ENCODE peak calls at places on chromosomes 3 and 15, in eight cellular contexts. F, W, T, M, G, Y, O and B are unnamed samples.

GRCh38 chr3:173371848-173372487 is 25.6 kb upstream of the NLGN1 start:
- DNase-seq in T (peak; percentile 39), M (no peak), F (peak; percentile 34), O (no peak), Y (peak; percentile 50), W (no peak), G (no peak), B (no peak)

GRCh38 chr3:119362940-119363725 is 69.0 kb downstream of the ARHGAP31 start:
- DNase-seq in M (no peak), G (no peak), O (no peak), Y (no peak), F (no peak), W (no peak), T (no peak), B (no peak)

GRCh38 chr15:39580630-39581500 is at the start of gene THBS1:
- DNase-seq in Y (peak; percentile 98), F (peak; percentile 95), M (peak; percentile 95), T (peak; percentile 95), O (peak; percentile 84), W (peak; percentile 29), G (peak; percentile 57), B (no peak)

GRCh38 chr15:29925227-29926082 is 103.2 kb upstream of the TJP1 start:
- DNase-seq in Y (peak; percentile 72), T (peak; percentile 83), F (peak; percentile 80), M (peak; percentile 44), G (peak; percentile 84), W (peak; percentile 74), O (peak; percentile 64), B (no peak)

GRCh38 chr3:52440249-52440551 is 4.7 kb downstream of the SEMA3G start:
- DNase-seq in T (no peak), O (no peak), W (no peak), G (no peak), Y (no peak), M (no peak), F (no peak), B (no peak)

GRCh38 chr3:188320757-188321156 is 166.8 kb downstream of the LPP start:
- DNase-seq in F (peak; percentile 83), Y (no peak), T (peak; percentile 68), G (no peak), M (peak; percentile 21), W (no peak), O (no peak), B (no peak)

GRCh38 chr3:53750253-53751210 is 95.7 kb downstream of the CHDH start:
- DNase-seq in G (no peak), W (no peak), O (no peak), T (no peak), F (no peak), Y (no peak), M (no peak), B (no peak)

GRCh38 chr3:124700880-124701684 is 29.2 kb upstream of the UMPS start:
- DNase-seq in O (no peak), M (peak; percentile 18), F (peak; percentile 37), T (peak; percentile 15), W (peak; percentile 25), Y (no peak), G (no peak), B (no peak)

GRCh38 chr3:134486577-134487041 is 752 bp downstream of the CEP63 start:
- DNase-seq in O (no peak), T (peak; percentile 43), G (no peak), W (no peak), Y (peak; percentile 47), M (no peak), F (peak; percentile 58), B (no peak)

GRCh38 chr3:186783731-186784515 is 546 bp downstream of the EIF4A2 start:
- DNase-seq in M (no peak), O (peak; percentile 94), W (no peak), T (peak; percentile 75), G (peak; percentile 26), F (peak; percentile 64), Y (peak; percentile 81), B (no peak)

GRCh38 chr3:42707620-42708355 is 5.2 kb upstream of the HHATL start:
- DNase-seq in W (no peak), O (no peak), F (no peak), M (no peak), Y (no peak), G (no peak), T (no peak), B (no peak)

GRCh38 chr15:58511588-58511987 is 79.8 kb downstream of the LIPC start:
- DNase-seq in Y (no peak), G (no peak), O (no peak), F (no peak), M (no peak), W (no peak), T (no peak), B (no peak)

GRCh38 chr3:126655887-126656286 is 963 bp upstream of the TXNRD3 start:
- DNase-seq in O (no peak), W (no peak), T (no peak), G (no peak), M (no peak), Y (no peak), F (no peak), B (no peak)

GRCh38 chr3:126656376-126657134 is 1.6 kb upstream of the TXNRD3 start:
- DNase-seq in W (no peak), F (no peak), Y (no peak), G (no peak), M (no peak), O (no peak), T (no peak), B (no peak)

GRCh38 chr3:126657901-126658300 is 3.0 kb upstream of the TXNRD3 start:
- DNase-seq in Y (no peak), W (no peak), F (no peak), G (no peak), T (no peak), M (no peak), O (no peak), B (no peak)

GRCh38 chr3:126658584-126658983 is 3.7 kb upstream of the TXNRD3 start:
- DNase-seq in G (no peak), W (no peak), F (no peak), O (no peak), Y (no peak), M (no peak), T (no peak), B (no peak)

DNA sequence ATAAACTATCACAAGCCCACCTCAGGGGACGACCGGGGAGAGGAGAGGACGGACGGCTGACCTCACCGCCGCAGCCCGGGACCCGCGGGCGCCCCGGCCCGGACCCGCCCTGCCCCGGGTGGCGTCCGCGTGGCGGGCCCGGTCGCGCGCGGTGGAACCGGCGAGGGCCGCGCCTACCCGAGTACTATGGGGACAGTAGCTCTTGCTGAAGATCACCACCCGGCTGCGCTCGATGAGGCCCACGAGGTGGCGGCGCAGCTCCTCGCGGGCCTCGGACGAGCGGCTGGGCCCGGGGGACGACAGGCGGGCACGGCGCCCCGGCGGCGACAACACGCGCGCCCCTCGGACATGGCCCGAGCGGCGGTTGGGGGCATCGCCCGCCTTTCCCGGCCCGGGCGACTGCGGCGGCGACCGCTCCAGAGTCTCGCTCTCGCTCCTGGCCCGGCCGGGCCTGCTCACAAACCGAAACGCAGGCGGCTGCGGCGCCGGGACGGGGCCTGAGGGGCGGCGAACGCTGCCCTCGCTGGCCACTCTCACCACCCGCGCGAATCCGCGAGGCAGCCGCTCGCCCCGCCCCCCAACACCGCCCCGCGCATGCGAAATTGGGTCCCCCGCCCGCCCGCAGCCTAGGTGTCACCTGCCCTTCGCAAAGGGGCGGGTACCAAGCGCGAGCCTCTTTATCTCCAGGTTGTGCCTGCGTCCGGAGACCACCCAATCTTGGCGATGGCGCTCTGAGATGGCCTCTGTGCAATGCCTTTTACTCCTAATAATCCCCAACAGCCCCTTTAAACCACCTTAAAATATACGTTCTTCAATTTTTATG is at the start of gene TXNRD3:
- DNase-seq in M (no peak), G (peak; percentile 52), T (peak; percentile 59), W (peak; percentile 16), O (peak; percentile 89), Y (peak; percentile 64), F (peak; percentile 49), B (no peak)
- TF ChIP-seq CTCF in M (no peak), G (peak; percentile 24), T (no peak), W (no peak), O (peak; percentile 12), Y (no peak), F (peak; percentile 5), B (peak; percentile 38)

GRCh38 chr15:96346409-96346808 is 15.9 kb downstream of the NR2F2 start:
- DNase-seq in Y (peak; percentile 63), M (no peak), W (no peak), F (no peak), O (no peak), T (peak; percentile 34), G (no peak), B (no peak)
- H3K4me3 ChIP-seq in Y (peak overlapping the region; percentile 16), M (peak overlapping the region; percentile 75), W (peak overlapping the region; percentile 33), F (no peak overlapping the region), O (peak overlapping the region; percentile 92), T (peak overlapping the region; percentile 99), G (peak overlapping the region; percentile 46), B (no peak overlapping the region)

GRCh38 chr3:10368512-10368911 is 47.6 kb upstream of the SEC13 start:
- DNase-seq in O (no peak), F (no peak), W (no peak), M (no peak), G (no peak), Y (no peak), T (no peak), B (no peak)

GRCh38 chr3:10367466-10367865 is 46.6 kb upstream of the SEC13 start:
- DNase-seq in W (no peak), G (no peak), F (no peak), M (no peak), O (peak; percentile 18), T (no peak), Y (no peak), B (no peak)

GRCh38 chr3:10365316-10365715 is 44.4 kb upstream of the SEC13 start:
- DNase-seq in O (no peak), T (no peak), G (no peak), W (no peak), F (no peak), M (no peak), Y (no peak), B (no peak)

GRCh38 chr3:10365791-10366190 is 44.9 kb upstream of the SEC13 start:
- DNase-seq in Y (no peak), M (no peak), W (no peak), T (peak; percentile 64), O (peak; percentile 28), G (no peak), F (peak; percentile 82), B (no peak)

GRCh38 chr3:10366681-10367101 is 45.8 kb upstream of the SEC13 start:
- DNase-seq in M (peak; percentile 97), F (peak; percentile 100), T (peak; percentile 100), G (peak; percentile 57), Y (peak; percentile 63), W (peak; percentile 97), O (peak; percentile 40), B (no peak)
- TF ChIP-seq CTCF in M (peak; percentile 1), F (peak; percentile 23), T (no peak), G (no peak), Y (no peak), W (no peak), O (no peak), B (no peak)

DNA sequence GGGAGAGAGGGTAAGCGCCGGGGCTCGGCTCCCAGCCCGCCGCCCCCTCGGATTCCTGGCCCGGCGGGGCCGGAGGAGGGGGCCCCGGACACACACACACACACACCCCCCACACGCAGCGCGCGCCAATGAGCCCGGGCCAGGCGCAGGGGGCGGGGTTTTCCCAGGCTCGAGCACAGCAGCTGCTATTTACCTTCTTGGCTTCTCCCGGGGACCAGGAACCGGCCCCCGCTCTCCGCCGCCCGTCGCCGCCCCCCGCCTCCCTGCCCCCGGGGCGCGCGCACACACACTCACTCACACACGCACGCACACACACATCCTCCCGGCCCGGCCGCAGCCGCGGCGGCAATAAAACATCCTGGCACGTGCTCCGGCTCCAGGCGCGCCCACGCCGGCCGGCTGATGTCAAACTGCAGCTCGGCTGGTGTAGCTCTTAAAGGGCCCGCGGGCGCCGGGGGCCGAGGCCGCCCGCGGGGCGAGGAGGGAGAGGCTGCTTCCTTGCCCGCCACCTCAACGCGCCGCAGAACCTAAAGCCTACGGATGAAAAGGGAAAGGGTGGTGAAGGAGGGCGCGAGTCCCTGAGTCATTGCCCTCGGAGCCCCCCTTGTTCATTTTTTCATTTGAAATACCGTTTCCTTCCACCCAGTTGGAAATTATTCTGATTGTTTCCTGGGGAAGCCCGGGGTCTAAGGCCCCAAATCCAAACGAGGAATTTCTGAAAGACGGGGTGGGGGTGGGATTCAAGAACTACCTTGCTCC is 1.0 kb upstream of the HES1 start:
- DNase-seq in M (peak; percentile 85), G (peak; percentile 68), T (peak; percentile 98), O (peak; percentile 96), Y (peak; percentile 99), W (no peak), F (peak; percentile 95), B (peak; percentile 88)
- H3K4me3 ChIP-seq in M (peak overlapping the region; percentile 61), G (peak overlapping the region; percentile 51), T (peak overlapping the region; percentile 44), O (peak overlapping the region; percentile 92), Y (no peak overlapping the region), W (peak overlapping the region; percentile 38), F (peak overlapping the region; percentile 59), B (peak overlapping the region; percentile 71)